ENCODE peak calls at places on chromosomes 1 and 21, in four cellular contexts. N is A673, X is DND-41, O is hepatocyte. P is an unnamed sample.

GRCh38 chr1:119279441-119280415 is 88.9 kb upstream of the HAO2 start:
- DNase-seq in N (peak), X (no peak), O (peak), P (peak)

GRCh38 chr21:33668620-33669019 is 26.3 kb downstream of the ITSN1 start:
- DNase-seq in N (no peak), X (no peak), O (no peak), P (no peak)

GRCh38 chr21:26164311-26164710 is 6.3 kb downstream of the APP start:
- DNase-seq in N (no peak), X (no peak), O (no peak), P (no peak)

GRCh38 chr21:34612056-34612455 is 2.9 kb downstream of the RCAN1 start:
- DNase-seq in N (no peak), X (peak), O (no peak), P (no peak)

GRCh38 chr21:34579411-34579810 is 35.5 kb downstream of the RCAN1 start:
- DNase-seq in N (no peak), X (no peak), O (no peak), P (peak)

GRCh38 chr1:240169188-240169587 is 77.5 kb downstream of the FMN2 start:
- DNase-seq in N (peak), X (no peak), O (no peak), P (peak)

GRCh38 chr21:29233611-29234540 is 64.8 kb upstream of the BACH1 start:
- DNase-seq in N (no peak), X (no peak), O (no peak), P (no peak)

GRCh38 chr1:157025856-157026255 is 19.7 kb downstream of the ARHGEF11 start:
- DNase-seq in N (no peak), X (no peak), O (no peak), P (peak)

GRCh38 chr1:247332215-247332900 is 691 bp upstream of the ZNF496 start:
- DNase-seq in N (peak), X (peak), O (peak), P (peak)

GRCh38 chr21:44413566-44414290 is 41.6 kb upstream of the LRRC3 start:
- DNase-seq in N (no peak), X (no peak), O (no peak), P (no peak)

GRCh38 chr1:234585333-234586055 is 24.5 kb downstream of the IRF2BP2 start:
- DNase-seq in N (peak), X (no peak), O (no peak), P (peak)

GRCh38 chr21:27805696-27806095 is 838.8 kb upstream of the ADAMTS5 start:
- DNase-seq in N (no peak), X (no peak), O (no peak), P (no peak)

GRCh38 chr1:63795455-63795854 is 21.6 kb downstream of the ROR1 start:
- DNase-seq in N (no peak), X (no peak), O (no peak), P (no peak)

GRCh38 chr1:48704736-48705135 is 72.0 kb downstream of the BEND5 start:
- DNase-seq in N (no peak), X (no peak), O (no peak), P (no peak)

GRCh38 chr21:18449586-18449985 is 46.0 kb upstream of the TMPRSS15 start:
- DNase-seq in N (peak), X (no peak), O (peak), P (no peak)

GRCh38 chr1:179083031-179083345 is 1.1 kb downstream of the TOR3A start:
- DNase-seq in N (peak), X (peak), O (no peak), P (peak)

GRCh38 chr21:15122241-15122640 is 57.4 kb upstream of the NRIP1 start:
- DNase-seq in N (no peak), X (no peak), O (peak), P (no peak)

GRCh38 chr1:38047603-38048146 is 1.1 kb upstream of the POU3F1 start:
- DNase-seq in N (no peak), X (no peak), O (no peak), P (peak)

GRCh38 chr1:7516341-7516740 is 254.8 kb upstream of the VAMP3 start:
- DNase-seq in N (no peak), X (no peak), O (peak), P (peak)

GRCh38 chr1:234154320-234155251 is 218.7 kb upstream of the COA6 start:
- DNase-seq in N (peak), X (peak), O (peak), P (peak)

GRCh38 chr1:17525996-17526686 is 13.4 kb upstream of the ARHGEF10L start:
- DNase-seq in N (no peak), X (no peak), O (no peak), P (peak)

GRCh38 chr1:10471411-10472219 is 714 bp downstream of the DFFA start:
- DNase-seq in N (peak), X (no peak), O (no peak), P (peak)

GRCh38 chr1:155196103-155196892 is 11.4 kb downstream of the THBS3 start:
- DNase-seq in N (no peak), X (no peak), O (no peak), P (peak)

GRCh38 chr1:68293609-68294353 is 61.5 kb upstream of the WLS start:
- DNase-seq in N (peak), X (no peak), O (peak), P (peak)

GRCh38 chr21:39715804-39716397 is 29.1 kb upstream of the IGSF5 start:
- DNase-seq in N (peak), X (peak), O (peak), P (peak)

GRCh38 chr1:1922782-1923680 is 4.0 kb upstream of the TMEM52 start:
- DNase-seq in N (no peak), X (no peak), O (peak), P (no peak)

GRCh38 chr1:109620890-109621289 is 1.3 kb downstream of the AMPD2 start:
- DNase-seq in N (peak), X (peak), O (peak), P (peak)

GRCh38 chr1:33266766-33267165 is 10.5 kb downstream of the ZNF362 start:
- DNase-seq in N (no peak), X (no peak), O (no peak), P (no peak)

GRCh38 chr1:154941332-154941995 is 4.9 kb upstream of the PMVK start:
- DNase-seq in N (no peak), X (no peak), O (peak), P (no peak)

GRCh38 chr1:51620470-51620869 is 3.6 kb downstream of the OSBPL9 start:
- DNase-seq in N (no peak), X (no peak), O (no peak), P (no peak)

GRCh38 chr1:168065511-168065910 is 71.2 kb downstream of the GPR161 start:
- DNase-seq in N (no peak), X (no peak), O (no peak), P (no peak)

GRCh38 chr21:9750341-9751086 is 770.9 kb upstream of the TPTE start:
- DNase-seq in N (no peak), X (no peak), O (no peak), P (no peak)

GRCh38 chr1:18344755-18345154 is 136.0 kb upstream of the KLHDC7A start:
- DNase-seq in N (peak), X (no peak), O (no peak), P (no peak)

GRCh38 chr1:76868916-76869315 is 1.6 kb downstream of the ST6GALNAC5 start:
- DNase-seq in N (no peak), X (no peak), O (peak), P (peak)

GRCh38 chr1:76866566-76866965 is 714 bp upstream of the ST6GALNAC5 start:
- DNase-seq in N (no peak), X (no peak), O (no peak), P (no peak)

GRCh38 chr1:76865696-76866291 is 1.5 kb upstream of the ST6GALNAC5 start:
- DNase-seq in N (no peak), X (no peak), O (no peak), P (peak)

GRCh38 chr1:76868154-76868882 is 1.0 kb downstream of the ST6GALNAC5 start:
- DNase-seq in N (peak), X (no peak), O (peak), P (peak)

GRCh38 chr1:76867342-76868130 is at the start of gene ST6GALNAC5:
- DNase-seq in N (peak), X (no peak), O (peak), P (peak)
- TF ChIP-seq EZH2 in N (peak), X (no peak), O (no peak), P (no peak)

GRCh38 chr21:37005548-37006242 is 807 bp upstream of the RIPPLY3 start:
- DNase-seq in N (no peak), X (no peak), O (no peak), P (no peak)

GRCh38 chr21:37006243-37006520 is 320 bp upstream of the RIPPLY3 start:
- DNase-seq in N (no peak), X (no peak), O (peak), P (peak)

GRCh38 chr21:37009740-37010341 is 3.3 kb downstream of the RIPPLY3 start:
- DNase-seq in N (peak), X (peak), O (peak), P (peak)

GRCh38 chr21:37008705-37009104 is 2.2 kb downstream of the RIPPLY3 start:
- DNase-seq in N (peak), X (no peak), O (no peak), P (no peak)

GRCh38 chr21:37006521-37007291 is at the start of gene RIPPLY3:
- DNase-seq in N (peak), X (no peak), O (peak), P (peak)
- TF ChIP-seq EZH2 in N (no peak), X (no peak), O (no peak), P (no peak)

GRCh38 chr1:3433596-3434320 is 20.7 kb upstream of the ARHGEF16 start:
- DNase-seq in N (no peak), X (no peak), O (no peak), P (no peak)
- TF ChIP-seq EZH2 in N (no peak), X (no peak), O (no peak), P (no peak)

DNA sequence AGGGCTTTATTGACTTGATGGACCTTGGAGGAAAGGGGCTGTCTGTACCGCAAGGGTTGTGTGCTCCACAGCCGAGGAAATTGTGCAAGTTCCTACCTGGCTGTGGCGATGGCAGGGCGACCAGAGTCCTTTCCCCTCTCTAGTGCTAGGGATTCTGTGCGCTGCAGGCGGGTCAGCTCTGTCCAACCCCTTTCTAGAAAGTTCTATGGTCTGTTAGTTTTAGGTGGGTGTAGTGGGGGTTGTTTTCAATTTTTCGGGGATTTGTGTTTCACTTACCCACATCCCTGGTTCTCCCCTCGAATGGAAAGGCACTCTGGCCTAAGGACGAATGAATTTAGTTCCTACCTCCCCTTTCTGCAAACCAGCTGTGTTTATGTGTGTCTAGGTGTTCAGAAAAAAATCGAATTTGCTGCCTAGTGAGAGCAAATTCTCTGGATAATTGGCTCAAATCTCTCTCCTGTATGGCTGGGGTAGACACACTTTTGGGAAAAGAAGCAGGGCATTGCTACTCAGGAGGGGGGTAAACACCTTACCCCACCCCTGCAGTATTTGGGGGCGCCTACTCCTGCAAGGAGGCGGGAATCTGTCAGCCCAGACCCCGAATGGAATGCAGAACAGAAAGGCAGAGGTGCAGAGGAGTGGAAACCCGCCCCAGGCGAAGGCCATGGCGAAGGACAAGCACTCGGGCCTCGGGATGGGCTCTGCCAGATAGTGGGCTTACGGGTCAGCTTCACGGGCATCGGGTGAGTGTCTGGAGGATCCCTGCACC is 2.0 kb downstream of the DMBX1 start:
- DNase-seq in N (no peak), X (no peak), O (no peak), P (no peak)
- TF ChIP-seq EZH2 in N (no peak), X (no peak), O (no peak), P (no peak)

GRCh38 chr1:19666139-19666465 is 1.4 kb downstream of the HTR6 start:
- DNase-seq in N (no peak), X (no peak), O (no peak), P (no peak)
- TF ChIP-seq EZH2 in N (peak), X (no peak), O (no peak), P (no peak)

P was measured in GM23248.